ENCODE peak calls at places on chromosomes 1 and 21, in six cellular contexts. N, F, I, X, J and B are unnamed samples.
A peak's percentile ranks its signal among the peaks of the same experiment; 100 is the strongest.

GRCh38 chr1:179728266-179728665 is 14.8 kb upstream of the FAM163A start:
- DNase-seq in J (no peak), X (no peak), N (no peak), I (no peak), F (no peak), B (no peak)

GRCh38 chr21:15617968-15618367 is 111.8 kb upstream of the USP25 start:
- DNase-seq in N (no peak), J (peak; percentile 72), X (no peak), I (peak; percentile 64), F (no peak), B (no peak)

GRCh38 chr1:41714613-41715389 is 203.9 kb downstream of the HIVEP3 start:
- DNase-seq in X (no peak), F (no peak), J (peak; percentile 40), I (no peak), N (no peak), B (no peak)

GRCh38 chr1:61588736-61589381 is 136.1 kb downstream of the TM2D1 start:
- DNase-seq in J (peak; percentile 64), N (peak; percentile 50), X (peak; percentile 57), I (peak; percentile 80), F (peak; percentile 52), B (no peak)

GRCh38 chr1:110765640-110766335 is 91.0 kb upstream of the KCNA3 start:
- DNase-seq in J (peak; percentile 14), N (no peak), F (peak; percentile 42), X (peak; percentile 67), I (peak; percentile 58), B (no peak)

GRCh38 chr1:210866532-210866931 is 267.4 kb downstream of the KCNH1 start:
- DNase-seq in I (no peak), X (no peak), J (no peak), F (no peak), N (no peak), B (no peak)

GRCh38 chr1:206687915-206688442 is 3.3 kb downstream of the MAPKAPK2 start:
- DNase-seq in I (peak; percentile 67), F (no peak), X (no peak), N (no peak), J (peak; percentile 50), B (no peak)

GRCh38 chr1:155285631-155286044 is 8.4 kb downstream of the HCN3 start:
- DNase-seq in F (no peak), I (no peak), X (no peak), N (no peak), J (no peak), B (no peak)

GRCh38 chr1:8294170-8294697 is 23.7 kb upstream of the SLC45A1 start:
- DNase-seq in J (no peak), F (no peak), X (no peak), N (no peak), I (no peak), B (no peak)

GRCh38 chr1:20601123-20601825 is 12.4 kb downstream of the CDA start:
- DNase-seq in J (peak; percentile 42), N (no peak), I (peak; percentile 62), F (no peak), X (no peak), B (no peak)

GRCh38 chr1:20596106-20596505 is 7.2 kb downstream of the CDA start:
- DNase-seq in F (no peak), X (no peak), N (no peak), J (no peak), I (no peak), B (no peak)

GRCh38 chr1:20600156-20600555 is 11.3 kb downstream of the CDA start:
- DNase-seq in F (no peak), X (no peak), J (no peak), I (peak; percentile 27), N (no peak), B (no peak)

GRCh38 chr1:20594746-20595145 is 5.8 kb downstream of the CDA start:
- DNase-seq in X (no peak), I (no peak), J (no peak), F (no peak), N (no peak), B (no peak)

GRCh38 chr1:20597650-20598049 is 8.8 kb downstream of the CDA start:
- DNase-seq in N (no peak), X (no peak), I (no peak), J (no peak), F (no peak), B (no peak)
- TF ChIP-seq CTCF in N (no peak), X (no peak), I (no peak), J (no peak), F (no peak), B (no peak)

GRCh38 chr1:50735443-50735842 is 224.6 kb downstream of the FAF1 start:
- DNase-seq in J (peak; percentile 46), N (no peak), X (no peak), F (no peak), I (peak; percentile 45), B (no peak)
- TF ChIP-seq CTCF in J (peak; percentile 51), N (peak; percentile 64), X (peak; percentile 32), F (peak; percentile 39), I (peak; percentile 41), B (no peak)

GRCh38 chr1:102174259-102174863 is 177.6 kb upstream of the OLFM3 start:
- DNase-seq in N (peak; percentile 7), F (no peak), X (no peak), I (peak; percentile 37), J (no peak), B (no peak)
- TF ChIP-seq CTCF in N (peak; percentile 31), F (no peak), X (no peak), I (peak; percentile 33), J (no peak), B (no peak)

GRCh38 chr1:248782311-248782887 is 26.8 kb upstream of the LYPD8 start:
- DNase-seq in F (no peak), I (no peak), N (no peak), J (no peak), X (no peak), B (no peak)
- TF ChIP-seq CTCF in F (no peak), I (no peak), N (no peak), J (no peak), X (no peak), B (no peak)

DNA sequence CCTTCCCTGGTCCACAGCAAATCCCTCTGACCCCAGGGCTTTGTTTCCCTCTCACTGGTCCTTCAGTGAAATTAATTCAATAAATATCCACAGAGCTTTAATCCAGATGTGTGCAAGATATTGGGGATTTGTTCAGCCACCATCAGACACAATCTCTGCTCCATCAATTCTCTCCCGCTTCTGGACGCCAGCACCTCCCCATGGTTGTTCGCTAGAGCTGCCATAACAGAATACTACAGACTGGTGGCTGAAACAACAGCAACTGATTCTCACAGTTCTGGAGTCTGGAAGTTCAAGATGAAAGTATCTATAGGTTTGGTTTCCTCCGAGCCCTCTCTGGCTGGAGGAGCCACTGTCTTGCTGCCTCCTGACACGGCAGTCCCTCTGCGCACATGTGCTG is 303.9 kb downstream of the SMYD3 start:
- DNase-seq in F (no peak), N (no peak), J (no peak), X (no peak), I (no peak), B (no peak)
- TF ChIP-seq CTCF in F (no peak), N (no peak), J (no peak), X (no peak), I (no peak), B (no peak)

DNA sequence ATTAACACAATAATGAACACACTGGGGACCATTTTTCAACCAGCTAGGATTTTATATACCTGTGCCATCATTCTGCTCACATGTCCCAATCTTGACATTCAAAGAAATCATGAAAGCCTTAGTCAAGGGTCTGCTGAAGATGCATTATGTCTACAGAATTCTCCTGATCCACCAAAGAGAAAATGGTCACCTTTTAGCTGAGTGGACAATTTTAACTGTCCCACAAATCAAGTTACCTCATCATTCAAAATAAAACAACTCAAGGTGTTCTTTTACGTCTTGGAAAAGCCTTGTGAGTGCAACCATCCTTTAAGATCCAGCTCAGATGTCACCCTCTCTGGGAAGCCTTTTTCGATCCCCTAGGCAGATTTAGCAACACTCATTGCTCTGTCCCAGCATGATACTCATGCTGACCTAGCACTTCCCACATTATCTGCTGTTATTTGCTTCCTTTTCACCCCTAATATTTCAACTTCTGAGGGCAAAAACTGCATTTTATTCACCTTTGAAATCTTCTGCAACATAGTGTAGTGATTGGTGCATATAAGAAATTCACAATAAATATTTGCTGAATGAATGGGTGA is 80.1 kb downstream of the LMO4 start:
- DNase-seq in X (no peak), I (no peak), F (no peak), J (no peak), N (no peak), B (no peak)
- TF ChIP-seq CTCF in X (no peak), I (no peak), F (no peak), J (no peak), N (no peak), B (no peak)

GRCh38 chr1:52368383-52369172 is 2.6 kb upstream of the CC2D1B start:
- DNase-seq in J (peak; percentile 45), N (no peak), F (peak; percentile 33), I (peak; percentile 71), X (peak; percentile 71), B (no peak)
- TF ChIP-seq CTCF in J (peak; percentile 35), N (no peak), F (peak; percentile 38), I (no peak), X (no peak), B (no peak)